ENCODE peak calls at places on chromosomes 12 and 14, in seven cellular contexts. H is C1 segment of cervical spinal cord, A is immature natural killer cell, F is fibroblast of lung, Y is stromal cell of bone marrow, R is nucleus accumbens, Z is left ventricle myocardium inferior. O is an unnamed sample.
A peak's percentile ranks its signal among the peaks of the same experiment; 100 is the strongest.

GRCh38 chr14:62674833-62675232 is 370.4 kb downstream of the KCNH5 start:
- DNase-seq in H (no peak), A (no peak), F (no peak), Y (no peak), R (no peak), Z (no peak), O (no peak)

GRCh38 chr12:25775968-25776367 is 182.5 kb upstream of the RASSF8 start:
- DNase-seq in H (no peak), A (no peak), F (no peak), Y (no peak), R (no peak), Z (no peak), O (no peak)

GRCh38 chr14:39291739-39292138 is 58.0 kb downstream of the MIA2 start:
- DNase-seq in H (no peak), A (no peak), F (no peak), Y (no peak), R (no peak), Z (no peak), O (no peak)

GRCh38 chr14:61188196-61188595 is 92.9 kb downstream of the TMEM30B start:
- DNase-seq in H (no peak), A (no peak), F (peak; percentile 42), Y (no peak), R (no peak), Z (peak; percentile 44), O (no peak)

GRCh38 chr14:64891173-64891838 is 11.6 kb upstream of the SPTB start:
- DNase-seq in H (no peak), A (no peak), F (no peak), Y (no peak), R (no peak), Z (no peak), O (no peak)

GRCh38 chr14:22485178-22485577 is 103.8 kb downstream of the DAD1 start:
- DNase-seq in H (no peak), A (no peak), F (no peak), Y (no peak), R (no peak), Z (no peak), O (no peak)

GRCh38 chr14:68634346-68634745 is 158.5 kb downstream of the ZFP36L1 start:
- DNase-seq in H (no peak), A (no peak), F (peak; percentile 77), Y (no peak), R (no peak), Z (no peak), O (no peak)

GRCh38 chr12:104424955-104425354 is 31.8 kb upstream of the CHST11 start:
- DNase-seq in H (no peak), A (no peak), F (no peak), Y (no peak), R (no peak), Z (no peak), O (no peak)

GRCh38 chr14:102206901-102207300 is 67.2 kb downstream of the WDR20 start:
- DNase-seq in H (no peak), A (no peak), F (no peak), Y (no peak), R (no peak), Z (no peak), O (no peak)

GRCh38 chr14:64495252-64495651 is 8.4 kb downstream of the ZBTB25 start:
- DNase-seq in H (no peak), A (no peak), F (no peak), Y (no peak), R (no peak), Z (no peak), O (no peak)

GRCh38 chr14:62017651-62018230 is 255.5 kb downstream of the SNAPC1 start:
- DNase-seq in H (no peak), A (no peak), F (no peak), Y (no peak), R (no peak), Z (no peak), O (no peak)

GRCh38 chr14:68894802-68895201 is 84.3 kb downstream of the ACTN1 start:
- DNase-seq in H (no peak), A (no peak), F (peak; percentile 29), Y (peak; percentile 45), R (no peak), Z (no peak), O (no peak)

GRCh38 chr14:104871656-104872468 is 6.8 kb downstream of the CEP170B start:
- DNase-seq in H (no peak), A (no peak), F (no peak), Y (no peak), R (no peak), Z (no peak), O (no peak)

GRCh38 chr14:35213869-35214387 is 78.3 kb upstream of the PSMA6 start:
- DNase-seq in H (no peak), A (no peak), F (peak; percentile 58), Y (no peak), R (no peak), Z (no peak), O (no peak)

GRCh38 chr12:113062502-113063395 is 6.2 kb downstream of the DTX1 start:
- DNase-seq in H (no peak), A (no peak), F (no peak), Y (no peak), R (no peak), Z (no peak), O (no peak)

GRCh38 chr12:70049596-70050360 is 193.5 kb upstream of the CNOT2 start:
- DNase-seq in H (no peak), A (peak; percentile 93), F (no peak), Y (no peak), R (no peak), Z (no peak), O (no peak)

GRCh38 chr12:32118806-32119205 is 12.2 kb downstream of the BICD1 start:
- DNase-seq in H (no peak), A (no peak), F (no peak), Y (no peak), R (no peak), Z (no peak), O (no peak)

GRCh38 chr14:95527392-95528002 is 7.4 kb upstream of the GLRX5 start:
- DNase-seq in H (no peak), A (no peak), F (peak; percentile 91), Y (peak; percentile 83), R (no peak), Z (no peak), O (no peak)

GRCh38 chr12:44842669-44843068 is 33.4 kb downstream of the NELL2 start:
- DNase-seq in H (no peak), A (no peak), F (no peak), Y (no peak), R (no peak), Z (no peak), O (no peak)

GRCh38 chr14:26606729-26607128 is 8.9 kb upstream of the NOVA1 start:
- DNase-seq in H (no peak), A (no peak), F (peak; percentile 32), Y (no peak), R (no peak), Z (no peak), O (no peak)

GRCh38 chr14:75501080-75501479 is 21.2 kb upstream of the BATF start:
- DNase-seq in H (no peak), A (no peak), F (peak; percentile 17), Y (no peak), R (no peak), Z (no peak), O (no peak)

GRCh38 chr14:93122820-93123219 is 7.1 kb upstream of the ITPK1 start:
- DNase-seq in H (no peak), A (no peak), F (no peak), Y (no peak), R (no peak), Z (no peak), O (no peak)

GRCh38 chr12:44875417-44875953 is 630 bp downstream of the NELL2 start:
- DNase-seq in H (peak; percentile 25), A (no peak), F (peak; percentile 1), Y (no peak), R (no peak), Z (no peak), O (no peak)

GRCh38 chr12:55970775-55971174 is 3.1 kb upstream of the RAB5B start:
- DNase-seq in H (no peak), A (no peak), F (peak; percentile 58), Y (no peak), R (no peak), Z (no peak), O (no peak)

GRCh38 chr12:25130741-25131188 is 64.2 kb downstream of the DNAI7 start:
- DNase-seq in H (no peak), A (peak; percentile 24), F (peak; percentile 82), Y (peak; percentile 38), R (no peak), Z (no peak), O (no peak)

GRCh38 chr14:69318241-69318640 is 58.3 kb downstream of the GALNT16 start:
- DNase-seq in H (no peak), A (no peak), F (no peak), Y (no peak), R (no peak), Z (no peak), O (no peak)

GRCh38 chr12:95763809-95764253 is 26.7 kb downstream of the NTN4 start:
- DNase-seq in H (no peak), A (no peak), F (peak; percentile 92), Y (peak; percentile 86), R (no peak), Z (no peak), O (no peak)

GRCh38 chr14:66009104-66009503 is 477.1 kb upstream of the CCDC196 start:
- DNase-seq in H (no peak), A (no peak), F (peak; percentile 41), Y (peak; percentile 76), R (no peak), Z (no peak), O (no peak)

GRCh38 chr12:79587368-79587767 is 103.4 kb downstream of the PAWR start:
- DNase-seq in H (no peak), A (no peak), F (no peak), Y (no peak), R (no peak), Z (no peak), O (no peak)

GRCh38 chr14:75711796-75712211 is 50.8 kb downstream of the TTLL5 start:
- DNase-seq in H (peak; percentile 75), A (no peak), F (peak; percentile 82), Y (peak; percentile 67), R (peak; percentile 75), Z (peak; percentile 58), O (no peak)

GRCh38 chr14:74642011-74642410 is 30.0 kb upstream of the LTBP2 start:
- DNase-seq in H (no peak), A (no peak), F (peak; percentile 80), Y (no peak), R (no peak), Z (peak; percentile 49), O (no peak)

GRCh38 chr12:40946612-40947194 is 241.4 kb upstream of the PDZRN4 start:
- DNase-seq in H (no peak), A (no peak), F (peak; percentile 58), Y (peak; percentile 12), R (no peak), Z (no peak), O (no peak)

GRCh38 chr12:106033161-106033675 is 105.5 kb downstream of the NUAK1 start:
- DNase-seq in H (no peak), A (no peak), F (no peak), Y (no peak), R (no peak), Z (no peak), O (no peak)

GRCh38 chr14:87888136-87888999 is 104.6 kb downstream of the GALC start:
- DNase-seq in H (no peak), A (no peak), F (peak; percentile 5), Y (peak; percentile 21), R (no peak), Z (no peak), O (no peak)